ENCODE peak calls at places on chromosome 4, in five cellular contexts. D is MM.1S, Y is heart left ventricle, I is gastrocnemius medialis, R is A673. B is an unnamed sample.

GRCh38 chr4:19514276-19515070 is 737.2 kb upstream of the SLIT2 start:
- DNase-seq in D (no peak), Y (no peak), I (no peak), R (no peak), B (no peak)

GRCh38 chr4:136864580-136865185 is 667.6 kb downstream of the PCDH18 start:
- DNase-seq in D (peak), Y (no peak), I (no peak), R (peak), B (peak)

GRCh38 chr4:19026281-19026680 is 1004.7 kb upstream of the LCORL start:
- DNase-seq in D (no peak), Y (no peak), I (no peak), R (no peak), B (no peak)

GRCh38 chr4:40745585-40745984 is 4.2 kb upstream of the NSUN7 start:
- DNase-seq in D (no peak), Y (no peak), I (no peak), R (no peak), B (no peak)

GRCh38 chr4:57424231-57424897 is 314.2 kb upstream of the IGFBP7 start:
- DNase-seq in D (no peak), Y (no peak), I (no peak), R (no peak), B (no peak)

GRCh38 chr4:102299708-102300107 is 45.6 kb downstream of the SLC39A8 start:
- DNase-seq in D (peak), Y (no peak), I (no peak), R (peak), B (peak)

GRCh38 chr4:154622598-154622997 is 10.1 kb upstream of the FGG start:
- DNase-seq in D (peak), Y (no peak), I (no peak), R (peak), B (peak)

GRCh38 chr4:175561691-175562090 is 250.4 kb downstream of the GPM6A start:
- DNase-seq in D (no peak), Y (no peak), I (no peak), R (no peak), B (no peak)

GRCh38 chr4:125434136-125434535 is 119.4 kb downstream of the FAT4 start:
- DNase-seq in D (no peak), Y (no peak), I (no peak), R (no peak), B (no peak)

GRCh38 chr4:147830102-147830463 is 98.2 kb downstream of the ARHGAP10 start:
- DNase-seq in D (no peak), Y (no peak), I (no peak), R (no peak), B (no peak)

GRCh38 chr4:144574509-144574908 is 71.4 kb upstream of the HHIP start:
- DNase-seq in D (no peak), Y (no peak), I (no peak), R (no peak), B (no peak)

GRCh38 chr4:177393236-177393635 is 49.0 kb downstream of the AGA start:
- DNase-seq in D (no peak), Y (no peak), I (no peak), R (no peak), B (peak)

GRCh38 chr4:82230310-82230709 is 143.5 kb downstream of the HNRNPD start:
- DNase-seq in D (no peak), Y (no peak), I (no peak), R (no peak), B (no peak)

GRCh38 chr4:74327751-74328150 is 19.5 kb downstream of the EPGN start:
- DNase-seq in D (no peak), Y (no peak), I (no peak), R (peak), B (no peak)

GRCh38 chr4:37279894-37280592 is 35.5 kb downstream of the NWD2 start:
- DNase-seq in D (no peak), Y (no peak), I (no peak), R (no peak), B (peak)

GRCh38 chr4:80710748-80711451 is 319.6 kb upstream of the BMP3 start:
- DNase-seq in D (no peak), Y (no peak), I (no peak), R (no peak), B (no peak)

GRCh38 chr4:67122029-67122428 is 423.3 kb downstream of the CENPC start:
- DNase-seq in D (peak), Y (no peak), I (no peak), R (peak), B (peak)
- TF ChIP-seq CTCF in D (peak), Y (no peak), I (no peak), R (peak), B (peak)

DNA sequence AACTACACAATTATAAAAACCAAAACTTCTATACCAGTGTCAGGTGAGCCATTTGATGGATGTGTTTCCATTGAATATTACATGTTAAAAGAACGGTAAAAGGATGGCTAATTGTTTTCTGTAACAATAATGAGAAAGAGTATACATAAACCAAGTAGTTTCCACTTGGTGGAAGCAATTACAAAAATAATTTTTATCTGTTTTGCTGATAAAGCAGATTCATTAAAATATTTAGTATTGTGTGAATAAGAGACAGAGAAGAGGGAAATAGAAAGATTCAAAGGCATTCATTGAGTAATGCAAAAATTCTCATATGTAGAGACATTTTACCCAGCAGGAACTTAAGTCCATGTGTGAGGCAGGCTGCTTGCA is 95.7 kb downstream of the ANK2 start:
- DNase-seq in D (no peak), Y (no peak), I (no peak), R (no peak), B (no peak)
- H3K4me3 ChIP-seq in D (no peak), Y (no peak), I (peak), R (no peak), B (no peak)

GRCh38 chr4:20778896-20779295 is 78.6 kb downstream of the PACRGL start:
- DNase-seq in D (no peak), Y (no peak), I (no peak), R (no peak), B (no peak)

DNA sequence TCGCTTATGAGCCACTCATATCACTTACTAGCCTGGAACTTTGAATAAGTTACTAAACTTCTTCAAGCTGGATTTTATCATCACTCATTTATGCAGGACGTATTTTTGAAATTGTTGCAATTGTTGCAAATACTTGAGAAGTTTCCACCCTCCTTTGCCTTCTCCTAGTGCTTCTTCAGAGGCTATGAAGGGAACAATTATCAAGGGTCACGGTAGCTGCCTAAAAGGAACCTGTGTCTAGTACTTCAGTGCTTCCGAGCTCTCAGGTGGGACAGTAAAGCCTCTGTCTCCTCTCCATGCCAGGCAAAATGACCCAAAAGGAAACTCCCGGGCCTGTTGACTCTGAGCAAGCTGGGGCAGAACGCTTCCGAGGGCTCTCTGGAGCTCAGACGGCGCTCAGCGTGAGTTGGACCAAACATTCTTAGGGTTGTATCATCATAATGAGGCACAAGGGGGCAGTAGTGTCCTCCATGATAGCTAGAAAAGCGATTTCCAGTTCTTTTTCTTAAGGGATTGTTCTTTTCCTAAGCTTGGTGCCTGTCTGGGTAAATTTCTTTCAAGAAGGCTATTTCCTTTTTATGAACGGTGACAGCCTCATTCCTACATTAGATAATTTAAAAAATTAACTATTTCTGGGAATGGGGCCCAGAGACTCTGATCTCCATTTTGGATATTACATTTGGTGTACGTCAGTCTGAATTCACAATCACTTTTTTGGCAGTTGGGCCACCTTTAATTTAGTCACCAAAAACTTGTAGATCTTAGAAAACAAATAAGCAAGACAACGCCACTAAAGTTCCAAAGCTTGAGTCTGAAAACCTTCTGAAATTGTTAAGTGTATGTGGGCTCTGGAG is 73.1 kb downstream of the PACRGL start:
- DNase-seq in D (peak), Y (peak), I (no peak), R (peak), B (peak)
- TF ChIP-seq CTCF in D (peak), Y (peak), I (no peak), R (peak), B (peak)

DNA sequence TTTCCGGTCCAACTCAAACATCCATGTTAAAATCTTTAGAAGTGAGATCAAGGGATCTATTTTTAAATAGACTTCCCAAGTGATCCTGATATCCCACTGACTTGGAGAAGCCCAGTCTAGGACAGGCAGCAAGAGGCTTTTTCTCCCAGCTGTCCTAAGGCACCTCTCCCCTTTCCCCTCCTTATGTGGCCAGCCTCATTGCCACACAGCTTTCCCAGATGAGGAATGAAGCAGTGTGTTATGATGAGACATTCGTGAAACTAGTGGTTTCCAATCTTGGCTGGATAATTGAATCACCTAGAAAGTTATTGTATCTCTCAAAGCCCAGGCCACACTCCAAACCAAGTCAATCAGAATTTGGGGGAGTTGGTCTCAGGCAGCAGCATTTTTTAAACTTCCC is 16.8 kb upstream of the HSD17B13 start:
- DNase-seq in D (no peak), Y (no peak), I (no peak), R (no peak), B (no peak)
- H3K4me3 ChIP-seq in D (no peak), Y (no peak), I (no peak), R (no peak), B (no peak)

DNA sequence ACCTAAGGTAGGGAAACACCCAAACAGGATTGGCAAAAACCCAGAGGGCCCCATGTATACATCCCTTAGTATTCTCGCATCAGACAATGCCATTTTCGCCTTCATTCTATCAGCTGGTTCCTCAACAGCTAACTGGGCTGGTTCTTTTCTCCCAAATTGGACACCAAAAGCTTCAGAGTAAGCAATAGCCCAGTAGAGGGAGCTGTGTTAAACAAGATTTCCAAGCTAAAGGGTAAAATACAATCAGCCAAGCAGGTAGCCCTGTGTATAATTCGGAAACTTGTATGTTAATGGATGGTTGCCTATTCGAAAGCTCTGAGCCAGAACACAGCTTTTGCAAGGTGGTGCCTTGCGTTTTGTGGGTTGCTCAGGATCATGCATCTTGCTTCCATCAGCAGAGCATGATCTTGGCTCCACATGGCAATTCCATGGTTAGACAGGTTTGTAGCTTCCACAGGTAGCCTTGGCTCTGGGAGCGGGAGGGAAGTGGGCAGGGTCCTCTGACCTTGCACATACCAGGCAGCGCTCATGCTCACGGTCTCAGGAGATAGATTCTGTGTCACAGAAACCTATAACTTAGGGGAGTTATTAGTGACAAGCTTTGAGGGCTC is 115.2 kb upstream of the LNX1 start:
- DNase-seq in D (peak), Y (no peak), I (no peak), R (peak), B (peak)
- TF ChIP-seq CTCF in D (peak), Y (peak), I (peak), R (peak), B (peak)

GRCh38 chr4:169032883-169033645 is 23.0 kb upstream of the CBR4 start:
- DNase-seq in D (no peak), Y (no peak), I (no peak), R (no peak), B (no peak)

GRCh38 chr4:169031392-169031791 is 21.3 kb upstream of the CBR4 start:
- DNase-seq in D (no peak), Y (no peak), I (no peak), R (no peak), B (no peak)

GRCh38 chr4:169030575-169030982 is 20.5 kb upstream of the CBR4 start:
- DNase-seq in D (no peak), Y (no peak), I (no peak), R (peak), B (no peak)

GRCh38 chr4:169033660-169034059 is 23.6 kb upstream of the CBR4 start:
- DNase-seq in D (no peak), Y (no peak), I (no peak), R (peak), B (peak)

DNA sequence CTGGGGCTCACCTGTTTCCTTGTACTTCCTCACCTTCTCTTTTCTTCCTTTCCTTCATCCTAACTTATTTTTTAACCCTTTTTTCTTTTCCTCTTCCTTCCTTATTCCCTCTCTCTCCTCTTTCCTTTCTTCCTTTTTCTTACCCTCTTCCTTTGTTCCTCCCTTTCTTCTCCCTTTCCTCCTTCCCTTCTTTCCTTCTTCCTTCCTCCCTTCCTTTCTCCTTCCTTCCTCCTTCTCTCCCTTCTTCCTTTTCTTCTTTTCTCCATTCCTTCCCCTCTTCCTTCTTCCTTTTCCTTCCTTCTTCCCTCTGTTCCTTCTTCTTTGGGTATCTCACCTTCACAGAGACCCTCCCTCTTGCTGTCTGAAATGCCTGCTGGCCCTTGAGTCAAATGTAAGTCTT is 22.1 kb upstream of the CBR4 start:
- DNase-seq in D (no peak), Y (no peak), I (no peak), R (no peak), B (no peak)
- H3K4me3 ChIP-seq in D (no peak), Y (no peak), I (no peak), R (no peak), B (no peak)

GRCh38 chr4:185224597-185224996 is 15.2 kb downstream of the SNX25 start:
- DNase-seq in D (no peak), Y (no peak), I (no peak), R (no peak), B (no peak)
- TF ChIP-seq CTCF in D (peak), Y (no peak), I (no peak), R (no peak), B (peak)

GRCh38 chr4:1201851-1202525 is 29.6 kb upstream of the SPON2 start:
- DNase-seq in D (no peak), Y (peak), I (peak), R (no peak), B (peak)
- H3K4me3 ChIP-seq in D (no peak), Y (no peak), I (no peak), R (no peak), B (peak)

GRCh38 chr4:71006203-71006907 is 12.9 kb downstream of the DCK start:
- DNase-seq in D (peak), Y (no peak), I (no peak), R (no peak), B (peak)

GRCh38 chr4:71009091-71009490 is 15.6 kb downstream of the DCK start:
- DNase-seq in D (no peak), Y (no peak), I (no peak), R (no peak), B (no peak)

GRCh38 chr4:71009796-71010588 is 16.5 kb downstream of the DCK start:
- DNase-seq in D (peak), Y (no peak), I (no peak), R (peak), B (peak)

GRCh38 chr4:71004281-71004851 is 10.9 kb downstream of the DCK start:
- DNase-seq in D (peak), Y (no peak), I (no peak), R (no peak), B (peak)
- TF ChIP-seq CTCF in D (no peak), Y (no peak), I (no peak), R (no peak), B (no peak)

GRCh38 chr4:105399535-105400161 is 74.2 kb downstream of the PPA2 start:
- DNase-seq in D (no peak), Y (no peak), I (no peak), R (no peak), B (no peak)

GRCh38 chr4:105401278-105401677 is 72.6 kb downstream of the PPA2 start:
- DNase-seq in D (no peak), Y (no peak), I (no peak), R (no peak), B (no peak)
- H3K4me3 ChIP-seq in D (no peak), Y (no peak), I (no peak), R (no peak), B (no peak)